ENCODE peak calls at places on chromosome 12, in nine cellular contexts. I, D, Z, H, X, R, E, J and C are unnamed samples.

GRCh38 chr12:13536219-13536910 is 339.8 kb downstream of the EMP1 start:
- DNase-seq in J (peak; percentile 31), D (peak; percentile 33), X (no peak), R (no peak), I (no peak), H (no peak), E (no peak), Z (no peak), C (peak; percentile 22)

GRCh38 chr12:112198120-112198733 is 72.9 kb downstream of the TRAFD1 start:
- DNase-seq in R (peak; percentile 77), J (peak; percentile 60), H (peak; percentile 52), E (peak; percentile 14), Z (no peak), X (peak; percentile 36), D (peak; percentile 47), I (no peak), C (peak; percentile 59)

GRCh38 chr12:54549774-54550451 is 512 bp downstream of the PDE1B start:
- DNase-seq in D (peak; percentile 31), E (no peak), H (no peak), I (no peak), Z (no peak), J (no peak), R (no peak), X (no peak), C (no peak)

GRCh38 chr12:107635139-107635538 is 50.5 kb upstream of the PWP1 start:
- DNase-seq in D (no peak), Z (no peak), I (no peak), J (no peak), X (no peak), H (no peak), E (no peak), R (no peak), C (no peak)

GRCh38 chr12:51887476-51888315 is at the start of gene ANKRD33:
- DNase-seq in Z (no peak), R (no peak), X (no peak), H (peak; percentile 13), I (no peak), J (no peak), E (no peak), D (no peak), C (no peak)

GRCh38 chr12:24664151-24664550 is 284.8 kb downstream of the BCAT1 start:
- DNase-seq in I (no peak), R (no peak), D (no peak), X (no peak), Z (no peak), E (no peak), J (no peak), H (no peak), C (no peak)

GRCh38 chr12:121652767-121653497 is 16.5 kb downstream of the MORN3 start:
- DNase-seq in D (no peak), Z (no peak), I (no peak), X (no peak), H (no peak), J (no peak), E (no peak), R (no peak), C (no peak)

GRCh38 chr12:81128930-81129554 is 51.2 kb downstream of the ACSS3 start:
- DNase-seq in I (no peak), H (peak; percentile 24), J (peak; percentile 2), R (peak; percentile 66), Z (no peak), D (no peak), X (peak; percentile 7), E (no peak), C (peak; percentile 4)

GRCh38 chr12:125245601-125246345 is 180.5 kb downstream of the AACS start:
- DNase-seq in D (no peak), E (no peak), Z (no peak), X (no peak), I (no peak), J (no peak), R (no peak), H (no peak), C (no peak)